ENCODE peak calls at places on chromosomes 11 and 22, in seven cellular contexts. One of them, this sample, is unnamed. For H3K4me1, the result is how much of the 10 kb centered on the place peaks cover.

GRCh38 chr11:62726156-62727006 is 876 bp downstream of the HNRNPUL2 start:
- DNase-seq in uterus: no peak
- DNase-seq in sigmoid colon: peak
- DNase-seq in CD8-positive, alpha-beta memory T cell: peak
- DNase-seq in HCT116: no peak
- DNase-seq in ovary: no peak
- DNase-seq in suprapubic skin: no peak
- DNase-seq in this sample: no peak

GRCh38 chr22:42949159-42949558 is 65.8 kb downstream of the PACSIN2 start:
- DNase-seq in sigmoid colon: no peak
- DNase-seq in CD8-positive, alpha-beta memory T cell: no peak
- DNase-seq in suprapubic skin: peak
- DNase-seq in HCT116: no peak
- DNase-seq in uterus: no peak
- DNase-seq in ovary: no peak
- DNase-seq in this sample: peak

GRCh38 chr11:68831124-68831523 is 10.6 kb downstream of the CPT1A start:
- DNase-seq in ovary: no peak
- DNase-seq in uterus: no peak
- DNase-seq in sigmoid colon: no peak
- DNase-seq in CD8-positive, alpha-beta memory T cell: no peak
- DNase-seq in HCT116: no peak
- DNase-seq in suprapubic skin: no peak
- DNase-seq in this sample: no peak

GRCh38 chr22:43592470-43592869 is 180.7 kb downstream of the MPPED1 start:
- DNase-seq in sigmoid colon: no peak
- DNase-seq in suprapubic skin: no peak
- DNase-seq in CD8-positive, alpha-beta memory T cell: no peak
- DNase-seq in HCT116: no peak
- DNase-seq in ovary: no peak
- DNase-seq in uterus: no peak
- DNase-seq in this sample: no peak

GRCh38 chr11:111512296-111513239 is at the start of gene BTG4:
- DNase-seq in uterus: no peak
- DNase-seq in CD8-positive, alpha-beta memory T cell: no peak
- DNase-seq in HCT116: no peak
- DNase-seq in ovary: peak
- DNase-seq in suprapubic skin: peak
- DNase-seq in sigmoid colon: peak
- DNase-seq in this sample: no peak

GRCh38 chr11:6647282-6647679 is 8.3 kb downstream of the DCHS1 start:
- DNase-seq in HCT116: no peak
- DNase-seq in ovary: no peak
- DNase-seq in CD8-positive, alpha-beta memory T cell: peak
- DNase-seq in sigmoid colon: peak
- DNase-seq in uterus: peak
- DNase-seq in suprapubic skin: no peak
- DNase-seq in this sample: peak

GRCh38 chr11:80815752-80816453 is 1375.1 kb upstream of the TENM4 start:
- DNase-seq in HCT116: no peak
- DNase-seq in suprapubic skin: no peak
- DNase-seq in uterus: no peak
- DNase-seq in ovary: no peak
- DNase-seq in CD8-positive, alpha-beta memory T cell: no peak
- DNase-seq in sigmoid colon: no peak
- DNase-seq in this sample: no peak

GRCh38 chr11:133907841-133908241 is 48.9 kb downstream of the IGSF9B start:
- DNase-seq in suprapubic skin: no peak
- DNase-seq in ovary: no peak
- DNase-seq in CD8-positive, alpha-beta memory T cell: no peak
- DNase-seq in HCT116: no peak
- DNase-seq in uterus: no peak
- DNase-seq in sigmoid colon: no peak
- DNase-seq in this sample: no peak

GRCh38 chr11:92393218-92393617 is 168.6 kb downstream of the FAT3 start:
- DNase-seq in CD8-positive, alpha-beta memory T cell: no peak
- DNase-seq in ovary: no peak
- DNase-seq in sigmoid colon: no peak
- DNase-seq in suprapubic skin: no peak
- DNase-seq in HCT116: no peak
- DNase-seq in uterus: no peak
- DNase-seq in this sample: no peak

GRCh38 chr11:28303477-28304191 is 195.4 kb downstream of the METTL15 start:
- DNase-seq in HCT116: no peak
- DNase-seq in CD8-positive, alpha-beta memory T cell: no peak
- DNase-seq in ovary: no peak
- DNase-seq in uterus: no peak
- DNase-seq in suprapubic skin: no peak
- DNase-seq in sigmoid colon: no peak
- DNase-seq in this sample: no peak

DNA sequence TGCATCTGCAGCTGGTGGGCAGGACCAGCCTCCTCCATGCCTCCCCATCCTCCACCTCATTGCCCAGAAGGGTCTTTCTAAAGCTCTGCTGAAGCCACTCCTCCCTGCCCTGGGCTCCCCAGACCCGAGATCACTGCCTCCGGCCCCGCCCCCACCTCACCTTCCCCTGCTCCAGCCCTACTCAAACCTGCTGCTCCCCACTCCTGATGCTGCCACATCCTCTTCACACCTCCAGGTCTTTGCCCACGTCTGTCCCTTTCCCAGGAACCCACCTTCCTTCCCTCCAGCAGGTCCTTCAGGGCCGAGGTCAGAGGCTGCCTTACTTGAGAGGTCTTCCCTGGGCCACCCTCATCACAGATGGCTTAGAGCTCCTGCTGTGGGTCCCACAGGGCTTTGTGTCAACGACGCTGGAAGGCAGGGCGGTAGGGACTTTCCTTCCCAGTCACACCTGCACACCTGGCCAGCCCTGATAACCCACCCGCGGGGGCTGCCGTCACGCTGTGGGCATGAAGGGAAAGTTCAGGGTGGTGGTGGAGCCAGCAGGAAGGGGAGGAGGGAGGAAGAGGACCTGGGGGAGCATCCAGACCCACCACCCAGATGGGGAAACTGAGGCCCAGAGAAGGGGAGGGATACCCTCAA is 11.9 kb downstream of the WNT7B start:
- DNase-seq in suprapubic skin: no peak
- DNase-seq in uterus: no peak
- DNase-seq in ovary: no peak
- DNase-seq in sigmoid colon: no peak
- DNase-seq in HCT116: no peak
- DNase-seq in CD8-positive, alpha-beta memory T cell: no peak
- DNase-seq in this sample: no peak
- H3K4me1 ChIP-seq in suprapubic skin: under half
- H3K4me1 ChIP-seq in uterus: under half
- H3K4me1 ChIP-seq in ovary: under half
- H3K4me1 ChIP-seq in sigmoid colon: under half
- H3K4me1 ChIP-seq in HCT116: under half
- H3K4me1 ChIP-seq in CD8-positive, alpha-beta memory T cell: under half
- H3K4me1 ChIP-seq in this sample: under half

GRCh38 chr11:19955660-19956059 is 204.6 kb downstream of the DBX1 start:
- DNase-seq in CD8-positive, alpha-beta memory T cell: no peak
- DNase-seq in suprapubic skin: no peak
- DNase-seq in HCT116: no peak
- DNase-seq in uterus: no peak
- DNase-seq in ovary: no peak
- DNase-seq in sigmoid colon: no peak
- DNase-seq in this sample: no peak

GRCh38 chr11:19952101-19952605 is 208.1 kb downstream of the DBX1 start:
- DNase-seq in suprapubic skin: no peak
- DNase-seq in uterus: no peak
- DNase-seq in sigmoid colon: no peak
- DNase-seq in CD8-positive, alpha-beta memory T cell: no peak
- DNase-seq in HCT116: no peak
- DNase-seq in ovary: no peak
- DNase-seq in this sample: peak

GRCh38 chr11:19953342-19953741 is 206.9 kb downstream of the DBX1 start:
- DNase-seq in suprapubic skin: no peak
- DNase-seq in uterus: no peak
- DNase-seq in sigmoid colon: no peak
- DNase-seq in ovary: no peak
- DNase-seq in CD8-positive, alpha-beta memory T cell: no peak
- DNase-seq in HCT116: no peak
- DNase-seq in this sample: peak

GRCh38 chr11:19954899-19955298 is 205.4 kb downstream of the DBX1 start:
- DNase-seq in uterus: no peak
- DNase-seq in CD8-positive, alpha-beta memory T cell: no peak
- DNase-seq in ovary: no peak
- DNase-seq in suprapubic skin: no peak
- DNase-seq in HCT116: no peak
- DNase-seq in sigmoid colon: no peak
- DNase-seq in this sample: no peak

GRCh38 chr11:19953909-19954308 is 206.4 kb downstream of the DBX1 start:
- DNase-seq in uterus: no peak
- DNase-seq in sigmoid colon: no peak
- DNase-seq in ovary: no peak
- DNase-seq in CD8-positive, alpha-beta memory T cell: no peak
- DNase-seq in suprapubic skin: no peak
- DNase-seq in HCT116: peak
- DNase-seq in this sample: peak
- H3K4me1 ChIP-seq in uterus: under half
- H3K4me1 ChIP-seq in sigmoid colon: half or more
- H3K4me1 ChIP-seq in ovary: under half
- H3K4me1 ChIP-seq in CD8-positive, alpha-beta memory T cell: under half
- H3K4me1 ChIP-seq in suprapubic skin: under half
- H3K4me1 ChIP-seq in HCT116: under half
- H3K4me1 ChIP-seq in this sample: under half

GRCh38 chr11:64649304-64649703 is 58.3 kb downstream of the SLC22A12 start:
- DNase-seq in CD8-positive, alpha-beta memory T cell: no peak
- DNase-seq in ovary: peak
- DNase-seq in HCT116: peak
- DNase-seq in sigmoid colon: no peak
- DNase-seq in suprapubic skin: no peak
- DNase-seq in uterus: no peak
- DNase-seq in this sample: peak

GRCh38 chr11:64647019-64647805 is 56.2 kb downstream of the SLC22A12 start:
- DNase-seq in sigmoid colon: no peak
- DNase-seq in CD8-positive, alpha-beta memory T cell: no peak
- DNase-seq in uterus: no peak
- DNase-seq in HCT116: no peak
- DNase-seq in ovary: no peak
- DNase-seq in suprapubic skin: no peak
- DNase-seq in this sample: no peak

GRCh38 chr11:64644348-64645242 is 53.6 kb downstream of the SLC22A12 start:
- DNase-seq in suprapubic skin: no peak
- DNase-seq in ovary: no peak
- DNase-seq in CD8-positive, alpha-beta memory T cell: no peak
- DNase-seq in uterus: no peak
- DNase-seq in sigmoid colon: no peak
- DNase-seq in HCT116: no peak
- DNase-seq in this sample: no peak

GRCh38 chr11:64650923-64651523 is 60.0 kb downstream of the SLC22A12 start:
- DNase-seq in suprapubic skin: no peak
- DNase-seq in uterus: no peak
- DNase-seq in HCT116: peak
- DNase-seq in ovary: no peak
- DNase-seq in sigmoid colon: no peak
- DNase-seq in CD8-positive, alpha-beta memory T cell: no peak
- DNase-seq in this sample: peak

DNA sequence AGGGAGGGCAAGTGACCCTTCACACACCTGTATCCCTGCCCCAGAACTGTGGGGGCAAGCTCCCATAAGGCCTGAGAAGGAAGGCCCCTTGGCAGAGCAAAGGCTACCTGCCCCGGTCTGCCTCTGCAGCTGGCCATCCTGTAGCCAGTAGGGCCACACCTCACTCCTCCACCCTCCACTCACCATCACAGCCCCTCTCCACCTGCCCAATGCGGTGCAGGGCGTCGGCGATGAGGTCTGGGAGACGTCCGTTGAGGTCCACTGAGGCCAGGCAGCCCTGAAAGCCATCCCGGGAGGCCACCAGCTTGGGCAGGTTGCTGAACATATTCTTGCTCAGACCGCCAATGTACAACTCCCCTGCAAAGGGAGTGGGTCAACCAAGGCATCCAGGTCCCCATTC is 57.5 kb downstream of the SLC22A12 start:
- DNase-seq in suprapubic skin: no peak
- DNase-seq in HCT116: no peak
- DNase-seq in ovary: no peak
- DNase-seq in sigmoid colon: no peak
- DNase-seq in CD8-positive, alpha-beta memory T cell: no peak
- DNase-seq in uterus: no peak
- DNase-seq in this sample: no peak
- H3K4me1 ChIP-seq in suprapubic skin: under half
- H3K4me1 ChIP-seq in HCT116: under half
- H3K4me1 ChIP-seq in ovary: under half
- H3K4me1 ChIP-seq in sigmoid colon: under half
- H3K4me1 ChIP-seq in CD8-positive, alpha-beta memory T cell: under half
- H3K4me1 ChIP-seq in uterus: under half
- H3K4me1 ChIP-seq in this sample: under half

DNA sequence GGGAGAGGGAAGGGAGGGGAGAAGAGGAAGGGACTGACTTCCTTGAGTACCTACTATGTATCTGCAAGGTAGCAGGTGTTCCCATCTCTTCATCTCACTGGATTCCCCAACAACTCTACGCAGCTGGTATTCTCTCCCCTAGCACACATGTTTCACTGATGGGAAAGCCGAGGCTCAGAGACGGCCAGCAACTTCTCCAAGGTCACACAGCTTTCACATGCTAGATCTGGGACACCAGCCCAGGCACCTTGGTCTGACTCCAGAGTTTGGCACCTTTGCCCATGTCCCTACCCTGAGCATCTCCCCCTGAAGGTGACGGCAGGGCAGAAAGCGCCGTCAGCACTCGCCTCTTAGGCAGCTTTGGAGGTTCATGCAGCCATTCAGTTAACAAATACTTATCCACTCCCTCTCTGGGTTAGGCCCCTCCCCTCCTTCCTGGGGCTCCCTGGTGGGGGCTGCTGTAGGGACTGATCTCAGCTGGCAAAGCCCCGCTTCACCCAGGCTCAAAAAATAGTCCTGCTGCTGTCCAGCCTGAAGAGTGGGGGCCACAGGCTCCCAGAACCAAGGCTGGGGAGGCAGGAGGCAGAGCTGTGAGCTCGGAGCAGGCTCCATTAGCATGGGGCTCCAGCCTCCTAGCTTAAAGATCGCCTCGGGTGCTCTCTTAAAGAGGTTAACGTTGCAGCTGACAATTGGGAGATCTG is 79.4 kb downstream of the IGLL1 start:
- DNase-seq in ovary: no peak
- DNase-seq in uterus: no peak
- DNase-seq in sigmoid colon: peak
- DNase-seq in CD8-positive, alpha-beta memory T cell: no peak
- DNase-seq in suprapubic skin: peak
- DNase-seq in HCT116: no peak
- DNase-seq in this sample: no peak
- H3K4me1 ChIP-seq in ovary: under half
- H3K4me1 ChIP-seq in uterus: under half
- H3K4me1 ChIP-seq in sigmoid colon: under half
- H3K4me1 ChIP-seq in CD8-positive, alpha-beta memory T cell: under half
- H3K4me1 ChIP-seq in suprapubic skin: under half
- H3K4me1 ChIP-seq in HCT116: under half
- H3K4me1 ChIP-seq in this sample: under half

GRCh38 chr11:64314146-64314804 is 3.1 kb downstream of the TRMT112 start:
- DNase-seq in HCT116: no peak
- DNase-seq in sigmoid colon: no peak
- DNase-seq in CD8-positive, alpha-beta memory T cell: no peak
- DNase-seq in ovary: no peak
- DNase-seq in suprapubic skin: no peak
- DNase-seq in uterus: no peak
- DNase-seq in this sample: no peak
- H3K4me1 ChIP-seq in HCT116: under half
- H3K4me1 ChIP-seq in sigmoid colon: under half
- H3K4me1 ChIP-seq in CD8-positive, alpha-beta memory T cell: under half
- H3K4me1 ChIP-seq in ovary: under half
- H3K4me1 ChIP-seq in suprapubic skin: half or more
- H3K4me1 ChIP-seq in uterus: under half
- H3K4me1 ChIP-seq in this sample: under half

This sample was measured in adipocyte.